ENCODE peak calls at places on chromosomes 1 and 21, in ten cellular contexts. W, Q, Y, L, F, T, X, I, O and N are unnamed samples.

GRCh38 chr1:116325922-116326321 is 47.1 kb upstream of the ATP1A1 start:
- DNase-seq in Y (no peak), X (no peak), F (no peak), T (no peak), Q (peak), I (no peak), O (no peak), L (no peak), W (no peak), N (no peak)

GRCh38 chr1:201946224-201946908 is at the start of gene LMOD1:
- DNase-seq in T (no peak), Q (no peak), O (peak), W (peak), Y (peak), F (peak), L (peak), X (peak), I (no peak), N (peak)

GRCh38 chr1:147641695-147642592 is 28.4 kb downstream of the ACP6 start:
- DNase-seq in X (peak), Y (peak), Q (no peak), W (peak), L (no peak), F (no peak), O (peak), I (peak), T (no peak), N (peak)

GRCh38 chr1:71047635-71048607 is at the start of gene PTGER3:
- DNase-seq in T (no peak), X (peak), W (peak), Y (peak), L (peak), O (peak), F (peak), Q (peak), I (no peak), N (no peak)

GRCh38 chr1:15195420-15196052 is 42.0 kb downstream of the TMEM51 start:
- DNase-seq in F (peak), Q (no peak), X (no peak), T (no peak), W (no peak), Y (no peak), O (no peak), L (no peak), I (no peak), N (no peak)

GRCh38 chr1:232247669-232248068 is 382.3 kb downstream of the SIPA1L2 start:
- DNase-seq in W (no peak), Y (no peak), T (no peak), O (no peak), Q (no peak), X (no peak), I (no peak), L (no peak), F (no peak), N (no peak)

GRCh38 chr1:171251042-171251740 is 2.9 kb downstream of the FMO1 start:
- DNase-seq in T (no peak), O (no peak), Q (peak), L (no peak), Y (peak), I (no peak), F (no peak), W (no peak), X (no peak), N (no peak)

GRCh38 chr1:61950418-61950817 is 208.1 kb downstream of the PATJ start:
- DNase-seq in W (no peak), F (no peak), X (peak), T (no peak), Q (no peak), Y (no peak), I (no peak), L (no peak), O (no peak), N (peak)

GRCh38 chr1:211579434-211580302 is 707 bp upstream of the SLC30A1 start:
- DNase-seq in O (no peak), F (no peak), X (peak), I (peak), Y (peak), L (peak), W (peak), Q (no peak), T (peak), N (no peak)

GRCh38 chr1:220296941-220297460 is 24.7 kb upstream of the RAB3GAP2 start:
- DNase-seq in L (no peak), O (no peak), I (no peak), X (no peak), Y (no peak), T (no peak), Q (no peak), F (no peak), W (no peak), N (no peak)

GRCh38 chr1:42745851-42746250 is 5.8 kb upstream of the CLDN19 start:
- DNase-seq in Q (no peak), W (no peak), O (no peak), I (no peak), L (no peak), X (no peak), T (no peak), F (no peak), Y (peak), N (peak)

GRCh38 chr21:15001773-15002647 is 62.8 kb downstream of the NRIP1 start:
- DNase-seq in W (no peak), L (no peak), T (no peak), I (no peak), Q (no peak), Y (no peak), O (no peak), X (no peak), F (no peak), N (peak)

GRCh38 chr1:228141871-228142615 is 2.0 kb downstream of the GUK1 start:
- DNase-seq in X (peak), Y (no peak), W (peak), L (no peak), I (no peak), O (peak), Q (peak), T (no peak), F (peak), N (no peak)

GRCh38 chr21:44300262-44300959 is 558 bp downstream of the PFKL start:
- DNase-seq in W (peak), L (peak), O (peak), Y (peak), Q (peak), F (peak), I (no peak), T (peak), X (peak), N (no peak)

GRCh38 chr1:44489481-44489880 is 84.4 kb downstream of the RNF220 start:
- DNase-seq in Y (no peak), F (no peak), X (peak), L (no peak), I (no peak), O (no peak), Q (no peak), W (no peak), T (no peak), N (no peak)

GRCh38 chr1:47317841-47318240 is 3.9 kb upstream of the STIL start:
- DNase-seq in O (no peak), X (peak), L (no peak), Y (no peak), F (no peak), W (no peak), I (no peak), T (no peak), Q (no peak), N (no peak)

GRCh38 chr21:29423051-29423450 is 124.3 kb downstream of the BACH1 start:
- DNase-seq in I (no peak), T (no peak), X (no peak), O (no peak), L (no peak), Q (no peak), Y (no peak), W (peak), F (no peak), N (no peak)

GRCh38 chr1:37452416-37452815 is 22.0 kb upstream of the ZC3H12A start:
- DNase-seq in F (no peak), O (no peak), Y (no peak), I (no peak), X (no peak), T (no peak), W (no peak), L (no peak), Q (no peak), N (no peak)

GRCh38 chr1:155322571-155322952 is 1.9 kb downstream of the RUSC1 start:
- DNase-seq in T (no peak), X (peak), F (no peak), L (no peak), O (no peak), I (no peak), Q (no peak), Y (peak), W (no peak), N (peak)

GRCh38 chr1:58442114-58442513 is 104.4 kb downstream of the OMA1 start:
- DNase-seq in X (peak), I (no peak), Y (no peak), T (no peak), Q (no peak), L (no peak), W (no peak), O (no peak), F (no peak), N (peak)

GRCh38 chr1:199226163-199226562 is 587.3 kb downstream of the PTPRC start:
- DNase-seq in Y (no peak), L (no peak), I (peak), T (no peak), F (no peak), Q (no peak), X (peak), O (no peak), W (no peak), N (no peak)

GRCh38 chr1:47325530-47325929 is 8.1 kb upstream of the CMPK1 start:
- DNase-seq in X (no peak), Y (no peak), T (no peak), O (no peak), F (no peak), Q (no peak), L (no peak), I (no peak), W (no peak), N (no peak)

GRCh38 chr1:202023033-202023433 is 12.6 kb downstream of the ELF3 start:
- DNase-seq in F (no peak), T (no peak), Q (no peak), I (no peak), X (no peak), L (no peak), Y (peak), O (no peak), W (no peak), N (peak)